ENCODE peak calls at places on chromosomes 6 and 20, in seven cellular contexts. S is T follicular helper cell; M is heart right ventricle; U is activated naive CD8-positive, alpha-beta T cell treated with anti-CD3 and anti-CD28 coated beads, Interleukin-2, amount 50 U/mL, for 24 hours; A is T-helper 1 cell; Q is left ventricle myocardium inferior; O is stromal cell of bone marrow. L is an unnamed sample.

GRCh38 chr6:75563032-75563431 is 38.6 kb upstream of the SENP6 start:
- DNase-seq in S (no peak), M (no peak), U (no peak), A (no peak), Q (no peak), O (no peak), L (peak; percentile 28)

GRCh38 chr6:57248311-57248895 is 26.3 kb upstream of the RAB23 start:
- DNase-seq in S (no peak), M (no peak), U (no peak), A (no peak), Q (no peak), O (no peak), L (no peak)

GRCh38 chr6:102216232-102216631 is 822.7 kb downstream of the GRIK2 start:
- DNase-seq in S (no peak), M (no peak), U (no peak), A (no peak), Q (no peak), O (no peak), L (no peak)

GRCh38 chr6:63644668-63645326 is 9.2 kb downstream of the PHF3 start:
- DNase-seq in S (no peak), M (no peak), U (no peak), A (no peak), Q (no peak), O (peak; percentile 48), L (no peak)

GRCh38 chr20:34579191-34579661 is 20.7 kb downstream of the MAP1LC3A start:
- DNase-seq in S (no peak), M (peak; percentile 56), U (no peak), A (no peak), Q (peak; percentile 61), O (peak; percentile 67), L (no peak)

GRCh38 chr6:56795852-56796532 is 153.3 kb upstream of the DST start:
- DNase-seq in S (no peak), M (no peak), U (no peak), A (no peak), Q (no peak), O (no peak), L (no peak)

GRCh38 chr6:53476979-53477378 is 67.9 kb downstream of the GCLC start:
- DNase-seq in S (no peak), M (no peak), U (no peak), A (no peak), Q (no peak), O (no peak), L (no peak)

GRCh38 chr20:23116301-23117089 is 30.4 kb upstream of the CD93 start:
- DNase-seq in S (no peak), M (no peak), U (no peak), A (no peak), Q (no peak), O (no peak), L (no peak)

GRCh38 chr6:18226451-18226850 is 37.9 kb downstream of the DEK start:
- DNase-seq in S (no peak), M (no peak), U (no peak), A (no peak), Q (no peak), O (no peak), L (no peak)

GRCh38 chr6:138004423-138005287 is 102.6 kb downstream of the PERP start:
- DNase-seq in S (no peak), M (no peak), U (peak; percentile 26), A (no peak), Q (no peak), O (peak; percentile 12), L (peak; percentile 46)

GRCh38 chr6:31037169-31037568 is 26.9 kb downstream of the MUC22 start:
- DNase-seq in S (no peak), M (no peak), U (no peak), A (no peak), Q (no peak), O (peak; percentile 56), L (no peak)

GRCh38 chr20:59598625-59599310 is 5.6 kb upstream of the PHACTR3 start:
- DNase-seq in S (no peak), M (peak; percentile 39), U (peak; percentile 44), A (no peak), Q (peak; percentile 35), O (no peak), L (peak; percentile 84)

GRCh38 chr6:55438217-55438616 is 110.9 kb downstream of the GFRAL start:
- DNase-seq in S (no peak), M (no peak), U (no peak), A (no peak), Q (no peak), O (no peak), L (no peak)

GRCh38 chr6:167152858-167153257 is 4.9 kb downstream of the GPR31 start:
- DNase-seq in S (no peak), M (no peak), U (no peak), A (no peak), Q (no peak), O (no peak), L (no peak)

GRCh38 chr6:15536201-15536955 is 126.5 kb downstream of the DTNBP1 start:
- DNase-seq in S (no peak), M (no peak), U (no peak), A (no peak), Q (no peak), O (no peak), L (no peak)

GRCh38 chr20:8078528-8078914 is 53.5 kb upstream of the PLCB1 start:
- DNase-seq in S (no peak), M (no peak), U (no peak), A (no peak), Q (no peak), O (no peak), L (no peak)

GRCh38 chr20:46376196-46376785 is 30.1 kb downstream of the ELMO2 start:
- DNase-seq in S (no peak), M (no peak), U (no peak), A (no peak), Q (no peak), O (no peak), L (no peak)

GRCh38 chr20:54668271-54669053 is 193.1 kb downstream of the DOK5 start:
- DNase-seq in S (no peak), M (no peak), U (peak; percentile 38), A (no peak), Q (no peak), O (peak; percentile 4), L (peak; percentile 34)

GRCh38 chr6:15249371-15250019 is 3.6 kb downstream of the JARID2 start:
- DNase-seq in S (no peak), M (no peak), U (no peak), A (no peak), Q (no peak), O (no peak), L (no peak)

GRCh38 chr6:74103417-74103816 is 407.4 kb downstream of the CD109 start:
- DNase-seq in S (no peak), M (no peak), U (no peak), A (no peak), Q (no peak), O (no peak), L (no peak)

GRCh38 chr20:58604410-58604881 is 46.6 kb upstream of the STX16 start:
- DNase-seq in S (no peak), M (no peak), U (no peak), A (no peak), Q (no peak), O (no peak), L (no peak)

L was measured in GM13976.